ENCODE peak calls at places on chromosome 1, in ten cellular contexts. X, E, I, G, M, C, Q, P, K and R are unnamed samples.

GRCh38 chr1:55623339-55623738 is 408.2 kb upstream of the USP24 start:
- DNase-seq in X (no peak), E (no peak), I (no peak), G (no peak), M (no peak), C (peak), Q (peak), P (no peak), K (no peak), R (no peak)

GRCh38 chr1:112528076-112528475 is 19.3 kb downstream of the WNT2B start:
- DNase-seq in X (no peak), E (no peak), I (no peak), G (no peak), M (no peak), C (no peak), Q (no peak), P (no peak), K (peak), R (no peak)

GRCh38 chr1:201186212-201186611 is 4.4 kb upstream of the IGFN1 start:
- DNase-seq in X (no peak), E (no peak), I (no peak), G (no peak), M (no peak), C (no peak), Q (no peak), P (no peak), K (no peak), R (no peak)

GRCh38 chr1:20731057-20731991 is 1.2 kb downstream of the SH2D5 start:
- DNase-seq in X (no peak), E (no peak), I (no peak), G (peak), M (no peak), C (no peak), Q (no peak), P (no peak), K (peak), R (no peak)

GRCh38 chr1:208243851-208244583 is at the start of gene PLXNA2:
- DNase-seq in X (no peak), E (peak), I (peak), G (peak), M (peak), C (peak), Q (peak), P (peak), K (peak), R (peak)

GRCh38 chr1:185646202-185646683 is 87.9 kb upstream of the HMCN1 start:
- DNase-seq in X (peak), E (peak), I (peak), G (peak), M (peak), C (no peak), Q (peak), P (peak), K (peak), R (peak)

GRCh38 chr1:115255154-115255553 is 82.9 kb downstream of the NGF start:
- DNase-seq in X (peak), E (peak), I (no peak), G (no peak), M (no peak), C (no peak), Q (no peak), P (peak), K (peak), R (no peak)

GRCh38 chr1:95916616-95917015 is 682.6 kb downstream of the RWDD3 start:
- DNase-seq in X (no peak), E (peak), I (peak), G (no peak), M (peak), C (no peak), Q (no peak), P (peak), K (peak), R (no peak)

GRCh38 chr1:85330711-85331290 is 54.4 kb upstream of the BCL10 start:
- DNase-seq in X (peak), E (peak), I (no peak), G (peak), M (no peak), C (peak), Q (peak), P (peak), K (peak), R (no peak)

GRCh38 chr1:155691992-155692528 is 3.2 kb downstream of the DAP3 start:
- DNase-seq in X (no peak), E (no peak), I (no peak), G (no peak), M (no peak), C (no peak), Q (no peak), P (no peak), K (no peak), R (no peak)

GRCh38 chr1:70706381-70707173 is 295.5 kb downstream of the CTH start:
- DNase-seq in X (no peak), E (no peak), I (no peak), G (no peak), M (no peak), C (no peak), Q (no peak), P (no peak), K (no peak), R (no peak)